ENCODE peak calls at places on chromosomes 3 and 15, in four cellular contexts. One of them, this sample, is unnamed.

GRCh38 chr3:153311531-153311930 is 149.5 kb downstream of the RAP2B start:
- DNase-seq in HepG2: no peak
- DNase-seq in K562: no peak
- DNase-seq in GM12878: no peak
- DNase-seq in this sample: no peak

GRCh38 chr3:184050217-184050847 is 2.5 kb upstream of the HTR3C start:
- DNase-seq in HepG2: no peak
- DNase-seq in K562: no peak
- DNase-seq in GM12878: no peak
- DNase-seq in this sample: no peak

GRCh38 chr3:176767385-176767784 is 429.9 kb downstream of the TBL1XR1 start:
- DNase-seq in HepG2: no peak
- DNase-seq in K562: no peak
- DNase-seq in GM12878: no peak
- DNase-seq in this sample: no peak

GRCh38 chr3:73766599-73767378 is 142.0 kb upstream of the PDZRN3 start:
- DNase-seq in HepG2: no peak
- DNase-seq in K562: no peak
- DNase-seq in GM12878: no peak
- DNase-seq in this sample: no peak

GRCh38 chr3:81419196-81419595 is 342.2 kb downstream of the GBE1 start:
- DNase-seq in HepG2: peak; percentile 1
- DNase-seq in K562: peak; percentile 0
- DNase-seq in GM12878: no peak
- DNase-seq in this sample: peak; percentile 9

GRCh38 chr3:65118279-65118678 is 430.5 kb upstream of the ADAMTS9 start:
- DNase-seq in HepG2: no peak
- DNase-seq in K562: no peak
- DNase-seq in GM12878: no peak
- DNase-seq in this sample: no peak

GRCh38 chr3:153130312-153130977 is 31.6 kb upstream of the RAP2B start:
- DNase-seq in HepG2: no peak
- DNase-seq in K562: no peak
- DNase-seq in GM12878: peak; percentile 72
- DNase-seq in this sample: no peak

GRCh38 chr3:129112308-129113052 is 9.1 kb downstream of the RAB43 start:
- DNase-seq in HepG2: peak; percentile 32
- DNase-seq in K562: no peak
- DNase-seq in GM12878: no peak
- DNase-seq in this sample: no peak

GRCh38 chr3:165196577-165197561 is 685 bp upstream of the SLITRK3 start:
- DNase-seq in HepG2: no peak
- DNase-seq in K562: no peak
- DNase-seq in GM12878: no peak
- DNase-seq in this sample: peak; percentile 18

GRCh38 chr3:100254168-100254777 is 6.5 kb upstream of the TBC1D23 start:
- DNase-seq in HepG2: peak; percentile 68
- DNase-seq in K562: peak; percentile 71
- DNase-seq in GM12878: no peak
- DNase-seq in this sample: peak; percentile 72

GRCh38 chr3:33166095-33166494 is 52.3 kb downstream of the CRTAP start:
- DNase-seq in HepG2: no peak
- DNase-seq in K562: no peak
- DNase-seq in GM12878: no peak
- DNase-seq in this sample: no peak

GRCh38 chr15:83694538-83694937 is 40.6 kb downstream of the ADAMTSL3 start:
- DNase-seq in HepG2: no peak
- DNase-seq in K562: no peak
- DNase-seq in GM12878: no peak
- DNase-seq in this sample: no peak

GRCh38 chr15:39364721-39365120 is 216.2 kb upstream of the THBS1 start:
- DNase-seq in HepG2: no peak
- DNase-seq in K562: no peak
- DNase-seq in GM12878: no peak
- DNase-seq in this sample: no peak

GRCh38 chr3:136862953-136863352 is 945 bp downstream of the NCK1 start:
- DNase-seq in HepG2: no peak
- DNase-seq in K562: no peak
- DNase-seq in GM12878: no peak
- DNase-seq in this sample: no peak

GRCh38 chr3:174442317-174442682 is 416.8 kb upstream of the NAALADL2 start:
- DNase-seq in HepG2: no peak
- DNase-seq in K562: no peak
- DNase-seq in GM12878: no peak
- DNase-seq in this sample: no peak

GRCh38 chr3:111130827-111131226 is 59.2 kb downstream of the NECTIN3 start:
- DNase-seq in HepG2: no peak
- DNase-seq in K562: no peak
- DNase-seq in GM12878: no peak
- DNase-seq in this sample: no peak

GRCh38 chr15:96285715-96286367 is 44.7 kb upstream of the NR2F2 start:
- DNase-seq in HepG2: no peak
- DNase-seq in K562: no peak
- DNase-seq in GM12878: no peak
- DNase-seq in this sample: no peak

GRCh38 chr15:50628421-50628820 is 58.2 kb downstream of the TRPM7 start:
- DNase-seq in HepG2: no peak
- DNase-seq in K562: no peak
- DNase-seq in GM12878: no peak
- DNase-seq in this sample: no peak

GRCh38 chr3:58260733-58261132 is 23.1 kb downstream of the ABHD6 start:
- DNase-seq in HepG2: no peak
- DNase-seq in K562: no peak
- DNase-seq in GM12878: no peak
- DNase-seq in this sample: no peak

GRCh38 chr3:142676151-142676550 is 47.7 kb upstream of the TRPC1 start:
- DNase-seq in HepG2: no peak
- DNase-seq in K562: no peak
- DNase-seq in GM12878: no peak
- DNase-seq in this sample: no peak

GRCh38 chr15:91268510-91268909 is 168.5 kb downstream of the SV2B start:
- DNase-seq in HepG2: no peak
- DNase-seq in K562: peak; percentile 72
- DNase-seq in GM12878: no peak
- DNase-seq in this sample: peak; percentile 43

GRCh38 chr3:42802876-42803799 is 1.2 kb downstream of the HIGD1A start:
- DNase-seq in HepG2: peak; percentile 33
- DNase-seq in K562: peak; percentile 64
- DNase-seq in GM12878: no peak
- DNase-seq in this sample: no peak

GRCh38 chr3:187719628-187720336 is 17.4 kb upstream of the RTP2 start:
- DNase-seq in HepG2: peak; percentile 84
- DNase-seq in K562: no peak
- DNase-seq in GM12878: no peak
- DNase-seq in this sample: no peak

GRCh38 chr3:157501863-157502262 is 1.4 kb downstream of the VEPH1 start:
- DNase-seq in HepG2: no peak
- DNase-seq in K562: no peak
- DNase-seq in GM12878: no peak
- DNase-seq in this sample: no peak

GRCh38 chr3:187968883-187969580 is 184.9 kb upstream of the LPP start:
- DNase-seq in HepG2: peak; percentile 59
- DNase-seq in K562: no peak
- DNase-seq in GM12878: no peak
- DNase-seq in this sample: no peak

GRCh38 chr3:197426161-197426566 is 127.8 kb upstream of the DLG1 start:
- DNase-seq in HepG2: no peak
- DNase-seq in K562: no peak
- DNase-seq in GM12878: no peak
- DNase-seq in this sample: no peak

GRCh38 chr15:73952913-73953750 is 26.9 kb downstream of the LOXL1 start:
- DNase-seq in HepG2: no peak
- DNase-seq in K562: no peak
- DNase-seq in GM12878: no peak
- DNase-seq in this sample: no peak

GRCh38 chr3:149813367-149814281 is 609 bp downstream of the RNF13 start:
- DNase-seq in HepG2: peak; percentile 47
- DNase-seq in K562: peak; percentile 46
- DNase-seq in GM12878: no peak
- DNase-seq in this sample: peak; percentile 18

GRCh38 chr3:50627407-50628051 is 10.6 kb downstream of the MAPKAPK3 start:
- DNase-seq in HepG2: no peak
- DNase-seq in K562: peak; percentile 30
- DNase-seq in GM12878: no peak
- DNase-seq in this sample: peak; percentile 33

GRCh38 chr3:193928354-193929209 is 207.4 kb upstream of the HES1 start:
- DNase-seq in HepG2: no peak
- DNase-seq in K562: peak; percentile 77
- DNase-seq in GM12878: no peak
- DNase-seq in this sample: no peak

GRCh38 chr3:143040264-143040879 is 39.0 kb downstream of the U2SURP start:
- DNase-seq in HepG2: no peak
- DNase-seq in K562: peak; percentile 36
- DNase-seq in GM12878: no peak
- DNase-seq in this sample: no peak

GRCh38 chr3:124207873-124208473 is 216.0 kb upstream of the ROPN1 start:
- DNase-seq in HepG2: no peak
- DNase-seq in K562: no peak
- DNase-seq in GM12878: peak; percentile 91
- DNase-seq in this sample: no peak

DNA sequence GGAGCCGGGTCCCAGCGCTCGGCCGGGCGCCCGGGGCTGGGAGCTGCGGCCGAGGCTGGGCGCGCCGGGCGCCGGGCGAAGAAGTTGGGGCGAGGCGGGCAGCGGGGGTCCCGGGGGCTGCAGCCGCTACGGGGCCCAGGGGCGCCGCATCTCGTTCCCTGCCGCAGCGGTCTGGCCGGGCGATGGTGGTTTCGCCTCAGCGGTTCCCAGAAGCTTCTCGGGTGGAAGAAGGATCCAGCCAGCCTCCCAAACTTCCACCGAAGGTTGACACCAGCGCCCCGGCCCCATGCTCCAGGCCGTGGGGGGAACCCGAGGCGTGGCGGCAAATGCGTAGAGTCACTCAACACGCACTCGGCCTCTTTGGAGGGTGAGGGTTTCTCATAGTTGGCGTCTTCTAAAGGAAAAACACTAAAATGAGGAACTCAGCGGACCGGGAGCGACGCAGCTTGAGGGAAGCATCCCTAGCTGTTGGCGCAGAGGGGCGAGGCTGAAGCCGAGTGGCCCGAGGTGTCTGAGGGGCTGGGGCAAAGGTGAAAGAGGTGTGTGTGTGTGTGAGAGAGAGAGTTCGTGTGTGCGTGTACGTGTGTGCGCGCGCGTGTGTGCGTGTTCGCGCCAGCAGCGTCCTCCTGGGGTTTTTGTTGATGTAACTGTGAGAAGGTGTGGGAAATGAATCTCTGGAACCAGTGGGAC is 943 bp downstream of the BOC start:
- DNase-seq in HepG2: no peak
- DNase-seq in K562: no peak
- DNase-seq in GM12878: no peak
- DNase-seq in this sample: no peak
- TF ChIP-seq FOXM1 in HepG2: no peak
- TF ChIP-seq FOXM1 in K562: no peak
- TF ChIP-seq FOXM1 in GM12878: no peak
- TF ChIP-seq FOXM1 in this sample: peak; percentile 43

DNA sequence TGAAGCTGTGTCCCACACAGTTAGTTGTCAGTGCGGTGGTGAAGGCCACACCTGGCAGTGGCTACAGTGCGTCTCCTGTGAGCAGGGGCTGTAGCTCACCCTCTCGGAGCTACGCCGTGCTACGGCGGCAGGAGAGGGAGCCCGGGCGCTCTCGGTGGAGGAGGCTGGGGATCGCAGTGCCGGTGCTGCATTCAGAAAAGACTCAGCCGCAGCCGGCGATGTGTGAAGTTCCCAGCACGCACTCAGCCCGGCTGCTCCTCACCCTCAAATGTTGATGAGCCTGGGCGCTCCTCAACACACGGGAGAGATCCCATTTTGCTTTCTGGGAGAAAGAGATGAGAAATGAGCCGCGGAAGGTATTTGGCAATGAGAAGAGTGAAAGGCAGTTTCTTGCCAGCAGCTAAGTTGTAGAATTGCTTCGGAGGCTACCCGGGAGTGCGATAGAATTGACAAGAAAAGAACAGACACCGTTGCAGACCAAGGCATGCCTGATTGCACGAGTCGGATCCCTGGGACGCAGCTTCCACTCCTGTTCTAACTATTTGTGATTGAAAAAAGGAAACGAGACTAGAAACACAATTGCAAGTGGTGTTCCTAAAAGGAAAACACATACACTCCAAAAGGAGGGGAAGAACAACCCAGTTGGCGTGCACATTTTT is at the start of gene UNC13C:
- DNase-seq in HepG2: peak; percentile 1
- DNase-seq in K562: no peak
- DNase-seq in GM12878: no peak
- DNase-seq in this sample: peak; percentile 6
- TF ChIP-seq SP1 in HepG2: no peak
- TF ChIP-seq SP1 in K562: no peak
- TF ChIP-seq SP1 in GM12878: no peak
- TF ChIP-seq SP1 in this sample: no peak

GRCh38 chr3:13076255-13076654 is 3.0 kb upstream of the IQSEC1 start:
- DNase-seq in HepG2: no peak
- DNase-seq in K562: no peak
- DNase-seq in GM12878: no peak
- DNase-seq in this sample: no peak

GRCh38 chr3:13073042-13073906 is at the start of gene IQSEC1:
- DNase-seq in HepG2: no peak
- DNase-seq in K562: no peak
- DNase-seq in GM12878: no peak
- DNase-seq in this sample: peak; percentile 32

GRCh38 chr3:13077431-13078157 is 4.4 kb upstream of the IQSEC1 start:
- DNase-seq in HepG2: no peak
- DNase-seq in K562: no peak
- DNase-seq in GM12878: no peak
- DNase-seq in this sample: no peak

GRCh38 chr3:13073976-13074375 is 747 bp upstream of the IQSEC1 start:
- DNase-seq in HepG2: no peak
- DNase-seq in K562: no peak
- DNase-seq in GM12878: no peak
- DNase-seq in this sample: no peak

GRCh38 chr3:13075318-13075717 is 2.1 kb upstream of the IQSEC1 start:
- DNase-seq in HepG2: no peak
- DNase-seq in K562: no peak
- DNase-seq in GM12878: no peak
- DNase-seq in this sample: no peak
- TF ChIP-seq FOXM1 in HepG2: no peak
- TF ChIP-seq FOXM1 in K562: no peak
- TF ChIP-seq FOXM1 in GM12878: no peak
- TF ChIP-seq FOXM1 in this sample: no peak

DNA sequence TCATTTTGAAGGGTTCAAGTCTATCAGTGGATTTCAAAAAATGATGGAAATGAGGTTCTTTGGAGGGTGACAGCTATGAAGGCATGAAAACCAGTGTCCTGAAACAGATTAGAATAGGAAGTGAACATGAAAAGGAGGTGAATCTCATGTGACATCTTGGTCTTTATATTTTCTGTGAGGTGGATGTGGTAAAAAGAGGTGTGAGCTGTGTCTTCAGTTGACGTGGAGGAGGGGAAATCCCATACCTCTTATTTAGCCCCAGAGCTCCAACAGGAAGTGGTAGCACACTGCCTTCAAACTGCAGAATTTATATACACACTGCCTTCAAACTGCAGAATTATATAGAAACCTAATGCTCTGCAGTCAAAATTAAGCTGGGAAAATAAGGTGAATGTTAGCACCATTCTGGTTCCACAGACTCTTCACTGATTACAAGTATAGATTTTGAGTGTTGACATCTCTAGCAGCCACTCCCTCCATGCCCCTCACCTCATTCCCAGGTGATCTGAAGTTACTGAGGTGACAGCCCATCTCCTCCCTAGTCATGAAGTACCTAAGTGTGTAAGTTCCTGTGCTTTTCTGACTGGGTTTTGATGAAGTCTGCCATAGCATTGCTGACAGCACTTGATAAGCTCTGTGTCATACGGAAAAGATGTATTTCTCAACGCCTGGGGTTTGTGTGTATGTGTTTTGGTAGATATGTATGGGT is 2.6 kb downstream of the RAB8B start:
- DNase-seq in HepG2: no peak
- DNase-seq in K562: peak; percentile 80
- DNase-seq in GM12878: peak; percentile 87
- DNase-seq in this sample: no peak
- TF ChIP-seq SP1 in HepG2: no peak
- TF ChIP-seq SP1 in K562: no peak
- TF ChIP-seq SP1 in GM12878: no peak
- TF ChIP-seq SP1 in this sample: no peak